ENCODE peak calls at places on chromosomes 1 and 21, in four cellular contexts. P is stimulated activated CD8-positive, alpha-beta memory T cell treated with anti-CD3 and anti-CD28 coated beads, Interleukin-15, amount 100 ng/mL, for 24 hours; C is natural killer cell; L is activated CD4-positive, alpha-beta T cell treated with anti-CD3 and anti-CD28 coated beads for 24 hours. K is an unnamed sample.

GRCh38 chr1:39250460-39251240 is 46.2 kb downstream of the MACF1 start:
- DNase-seq in P (no peak), C (no peak), L (no peak), K (peak)

GRCh38 chr21:33290441-33290840 is 24.3 kb downstream of the IL10RB start:
- DNase-seq in P (no peak), C (no peak), L (no peak), K (no peak)

GRCh38 chr21:33266050-33266783 is at the start of gene IL10RB:
- DNase-seq in P (peak), C (peak), L (peak), K (peak)

GRCh38 chr1:211543003-211543402 is 36.0 kb downstream of the SLC30A1 start:
- DNase-seq in P (no peak), C (no peak), L (no peak), K (no peak)

GRCh38 chr1:214101246-214101645 is 113.5 kb downstream of the PROX1 start:
- DNase-seq in P (no peak), C (no peak), L (no peak), K (no peak)

GRCh38 chr21:9738527-9738926 is 782.9 kb upstream of the TPTE start:
- DNase-seq in P (no peak), C (no peak), L (no peak), K (no peak)

GRCh38 chr1:67053785-67054759 is at the start of gene SLC35D1:
- DNase-seq in P (peak), C (peak), L (peak), K (peak)

GRCh38 chr1:68207129-68207689 is 25.1 kb downstream of the WLS start:
- DNase-seq in P (no peak), C (no peak), L (no peak), K (peak)

GRCh38 chr1:244163131-244163530 is 112.0 kb downstream of the ZBTB18 start:
- DNase-seq in P (no peak), C (no peak), L (no peak), K (no peak)